ENCODE peak calls at places on chromosomes 3 and 15, in five cellular contexts. B, D, A, F and S are unnamed samples.

GRCh38 chr3:53114412-53115074 is 15.7 kb downstream of the RFT1 start:
- DNase-seq in B (no peak), D (peak; percentile 45), A (no peak), F (no peak), S (no peak)

GRCh38 chr3:107619549-107619948 is 96.8 kb downstream of the BBX start:
- DNase-seq in B (no peak), D (no peak), A (no peak), F (no peak), S (no peak)

GRCh38 chr3:14358426-14359211 is 43.8 kb upstream of the SLC6A6 start:
- DNase-seq in B (no peak), D (no peak), A (no peak), F (no peak), S (no peak)

GRCh38 chr3:172125963-172126403 is 86.6 kb downstream of the FNDC3B start:
- DNase-seq in B (no peak), D (no peak), A (no peak), F (no peak), S (no peak)

GRCh38 chr3:49199244-49199899 is 28.0 kb downstream of the KLHDC8B start:
- DNase-seq in B (no peak), D (no peak), A (peak; percentile 74), F (no peak), S (no peak)

GRCh38 chr3:123297627-123297899 is 95.8 kb downstream of the SEC22A start:
- DNase-seq in B (no peak), D (peak; percentile 21), A (peak; percentile 36), F (no peak), S (no peak)

GRCh38 chr15:92082217-92082843 is 228.8 kb downstream of the SLCO3A1 start:
- DNase-seq in B (peak; percentile 21), D (peak; percentile 62), A (peak; percentile 83), F (no peak), S (peak; percentile 67)

GRCh38 chr15:60563539-60564404 is 84.8 kb upstream of the ICE2 start:
- DNase-seq in B (no peak), D (no peak), A (no peak), F (no peak), S (no peak)

GRCh38 chr3:69541823-69542264 is 156.0 kb upstream of the FRMD4B start:
- DNase-seq in B (no peak), D (no peak), A (peak; percentile 48), F (no peak), S (no peak)

GRCh38 chr15:85035980-85036379 is 54.3 kb downstream of the PDE8A start:
- DNase-seq in B (no peak), D (no peak), A (no peak), F (no peak), S (no peak)

GRCh38 chr3:89877230-89877629 is 769.8 kb downstream of the EPHA3 start:
- DNase-seq in B (no peak), D (no peak), A (no peak), F (no peak), S (no peak)

GRCh38 chr3:178088930-178089329 is 447.3 kb upstream of the KCNMB2 start:
- DNase-seq in B (no peak), D (no peak), A (no peak), F (no peak), S (no peak)

GRCh38 chr15:65930134-65930533 is 60.8 kb downstream of the RAB11A start:
- DNase-seq in B (no peak), D (no peak), A (no peak), F (no peak), S (no peak)

GRCh38 chr15:74795961-74796625 is 14.2 kb downstream of the CSK start:
- DNase-seq in B (no peak), D (no peak), A (no peak), F (no peak), S (no peak)

GRCh38 chr15:37789881-37790280 is 144.6 kb upstream of the TMCO5A start:
- DNase-seq in B (no peak), D (no peak), A (no peak), F (no peak), S (no peak)

GRCh38 chr3:50237133-50237651 is 1.2 kb downstream of the GNAI2 start:
- DNase-seq in B (no peak), D (peak; percentile 22), A (peak; percentile 49), F (no peak), S (no peak)

GRCh38 chr3:46386206-46386605 is 15.5 kb downstream of the CCR5 start:
- DNase-seq in B (no peak), D (no peak), A (no peak), F (no peak), S (peak; percentile 10)
- TF ChIP-seq ESRRA in B (no peak), D (no peak), A (no peak), F (no peak), S (no peak)

GRCh38 chr15:76335129-76335850 is 1.3 kb upstream of the ISL2 start:
- DNase-seq in B (no peak), D (no peak), A (peak; percentile 63), F (no peak), S (no peak)

GRCh38 chr15:76337047-76337738 is 620 bp downstream of the ISL2 start:
- DNase-seq in B (peak; percentile 39), D (peak; percentile 74), A (no peak), F (no peak), S (peak; percentile 41)

GRCh38 chr15:76336254-76337046 is at the start of gene ISL2:
- DNase-seq in B (peak; percentile 95), D (peak; percentile 99), A (peak; percentile 97), F (peak; percentile 61), S (peak; percentile 99)

GRCh38 chr15:76334438-76335004 is 2.1 kb upstream of the ISL2 start:
- DNase-seq in B (no peak), D (no peak), A (peak; percentile 26), F (no peak), S (no peak)

DNA sequence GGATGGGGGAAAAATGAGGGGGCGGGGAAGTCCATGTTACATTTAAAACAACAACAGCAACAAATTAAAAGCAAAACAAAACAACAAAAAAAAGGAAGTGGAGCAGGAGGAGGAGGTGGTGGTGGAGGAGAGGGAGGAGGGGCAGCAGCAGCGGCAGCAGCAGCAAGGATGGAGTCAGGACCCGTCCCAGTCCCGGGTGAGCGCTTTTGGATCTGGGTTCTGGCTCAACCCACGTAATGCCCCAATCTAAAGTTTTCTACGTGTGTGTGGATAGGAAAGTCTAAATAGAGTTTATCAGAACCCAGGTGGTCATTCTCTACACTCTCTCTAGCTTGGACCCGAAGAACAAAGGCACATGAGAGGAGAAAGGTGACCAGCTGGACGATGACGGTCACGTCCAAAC is 721 bp upstream of the ISL2 start:
- DNase-seq in B (no peak), D (peak; percentile 44), A (no peak), F (no peak), S (no peak)
- TF ChIP-seq ESRRA in B (no peak), D (no peak), A (no peak), F (no peak), S (no peak)

GRCh38 chr15:78241017-78241416 is 6.7 kb upstream of the ACSBG1 start:
- DNase-seq in B (peak; percentile 49), D (peak; percentile 89), A (peak; percentile 95), F (no peak), S (peak; percentile 94)

GRCh38 chr15:78244101-78244500 is 9.7 kb upstream of the ACSBG1 start:
- DNase-seq in B (peak; percentile 24), D (peak; percentile 81), A (no peak), F (no peak), S (no peak)

GRCh38 chr15:78242128-78242527 is 7.8 kb upstream of the ACSBG1 start:
- DNase-seq in B (peak; percentile 55), D (peak; percentile 61), A (peak; percentile 71), F (no peak), S (peak; percentile 41)

GRCh38 chr15:78243076-78243475 is 8.7 kb upstream of the ACSBG1 start:
- DNase-seq in B (no peak), D (no peak), A (no peak), F (no peak), S (no peak)

DNA sequence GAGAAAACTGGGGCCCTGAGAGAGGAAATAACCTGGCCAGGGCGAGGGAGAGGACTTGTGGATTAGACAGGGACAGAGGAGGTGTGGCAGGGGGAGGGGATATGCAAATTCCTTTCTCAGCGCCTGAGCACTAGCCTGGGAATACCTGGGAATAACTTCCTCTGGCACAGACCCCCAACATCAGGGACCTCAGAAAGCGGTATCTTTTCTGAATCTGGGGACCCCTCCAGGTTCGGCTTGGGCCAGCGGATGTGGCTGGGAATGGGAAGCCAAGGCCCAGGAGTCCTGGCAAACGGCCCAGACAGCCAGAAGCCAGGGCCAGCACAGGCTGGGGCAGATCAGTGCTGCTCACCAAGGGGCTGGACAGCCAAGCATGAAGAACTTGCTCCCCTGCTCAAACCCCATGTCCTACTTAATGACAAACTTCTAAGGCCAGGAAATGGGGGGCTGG is 9.2 kb upstream of the ACSBG1 start:
- DNase-seq in B (no peak), D (peak; percentile 46), A (peak; percentile 66), F (no peak), S (no peak)
- TF ChIP-seq ESRRA in B (no peak), D (no peak), A (no peak), F (no peak), S (no peak)

GRCh38 chr3:151107177-151107576 is 21.7 kb downstream of the MED12L start:
- DNase-seq in B (no peak), D (no peak), A (no peak), F (no peak), S (no peak)

GRCh38 chr3:151100076-151100475 is 14.6 kb downstream of the MED12L start:
- DNase-seq in B (no peak), D (no peak), A (no peak), F (no peak), S (no peak)

GRCh38 chr3:151106311-151106710 is 20.8 kb downstream of the MED12L start:
- DNase-seq in B (no peak), D (no peak), A (no peak), F (no peak), S (no peak)

GRCh38 chr3:151096697-151097096 is 11.2 kb downstream of the MED12L start:
- DNase-seq in B (no peak), D (no peak), A (no peak), F (no peak), S (no peak)

DNA sequence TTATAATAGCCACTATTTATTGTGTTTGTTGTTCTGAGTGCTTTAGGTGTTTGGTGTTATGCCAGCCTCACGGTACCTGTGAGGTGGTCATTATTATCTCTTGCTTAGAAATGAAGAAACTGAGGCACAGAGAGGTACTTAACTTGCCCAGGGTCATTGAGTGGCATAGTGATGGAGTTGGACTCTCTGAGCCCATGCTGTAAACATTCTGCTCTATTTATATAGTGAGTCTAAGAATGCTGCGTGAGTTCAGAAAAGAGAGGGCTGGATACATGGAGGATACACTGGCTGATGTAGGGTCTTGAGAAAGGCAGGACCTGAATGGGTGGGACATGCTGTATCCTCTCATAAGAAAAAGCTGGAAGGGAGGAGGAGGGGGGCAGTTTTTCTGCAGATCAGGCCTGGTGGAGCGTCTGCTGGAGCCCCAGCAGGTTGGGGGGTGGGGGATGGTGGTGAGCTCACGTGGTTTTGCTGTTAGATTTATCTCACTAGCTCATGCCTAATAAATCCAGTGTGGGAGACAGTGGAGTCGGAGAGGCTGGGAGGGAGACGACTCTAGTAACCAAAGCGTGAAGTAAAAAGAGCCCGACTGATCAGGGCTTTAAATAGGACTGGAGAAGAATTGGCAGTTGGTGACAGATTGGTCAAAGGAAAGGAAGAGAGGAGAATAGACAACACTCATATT is 15.9 kb downstream of the MED12L start:
- DNase-seq in B (no peak), D (no peak), A (no peak), F (no peak), S (no peak)
- TF ChIP-seq ESRRA in B (no peak), D (no peak), A (no peak), F (no peak), S (no peak)

DNA sequence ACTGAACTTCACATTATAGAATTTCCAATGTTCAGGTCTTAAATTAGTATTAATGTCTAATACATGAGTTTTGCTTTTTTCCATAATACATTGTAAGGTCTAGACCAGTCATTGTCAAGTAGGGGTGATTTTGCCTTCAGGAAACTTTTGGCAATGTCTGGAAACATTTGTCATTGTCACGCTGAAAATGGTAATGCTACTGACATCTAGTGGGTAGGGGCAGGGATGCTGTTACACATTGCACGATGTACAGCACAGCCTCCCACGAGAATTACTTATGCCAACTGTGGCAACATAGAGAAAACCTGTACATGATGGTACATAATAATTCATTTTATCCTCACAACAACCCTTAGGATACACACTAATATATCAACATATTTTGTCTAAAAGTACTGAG is 384.1 kb downstream of the CADM2 start:
- DNase-seq in B (peak; percentile 3), D (peak; percentile 4), A (no peak), F (no peak), S (peak; percentile 3)
- TF ChIP-seq ESRRA in B (no peak), D (no peak), A (no peak), F (no peak), S (no peak)